ENCODE peak calls at places on chromosome 6, in nine cellular contexts. W is cardiac muscle cell, G is fibroblast of villous mesenchyme, H is fibroblast of pulmonary artery, M is Ammon's horn, A is NCI-H1930, K is brain microvascular endothelial cell, C is caudate nucleus, S is progenitor cell of endocrine pancreas. V is an unnamed sample.

GRCh38 chr6:8006208-8006607 is 58.0 kb downstream of the BLOC1S5 start:
- DNase-seq in W (peak; percentile 7), G (peak; percentile 62), H (peak; percentile 75), M (peak; percentile 37), A (no peak), K (peak; percentile 33), C (no peak), S (no peak), V (no peak)

GRCh38 chr6:149384464-149384863 is 15.6 kb upstream of the SUMO4 start:
- DNase-seq in W (no peak), G (no peak), H (no peak), M (no peak), A (no peak), K (no peak), C (no peak), S (no peak), V (no peak)

GRCh38 chr6:31630177-31630934 is 9.8 kb downstream of the PRRC2A start:
- DNase-seq in W (no peak), G (no peak), H (no peak), M (no peak), A (no peak), K (no peak), C (no peak), S (no peak), V (no peak)

GRCh38 chr6:117399924-117400323 is 25.8 kb downstream of the ROS1 start:
- DNase-seq in W (no peak), G (peak; percentile 4), H (peak; percentile 20), M (no peak), A (no peak), K (no peak), C (no peak), S (no peak), V (no peak)

GRCh38 chr6:34374112-34374907 is 18.2 kb downstream of the NUDT3 start:
- DNase-seq in W (no peak), G (no peak), H (no peak), M (no peak), A (no peak), K (no peak), C (no peak), S (no peak), V (no peak)

GRCh38 chr6:31462964-31463940 is 34.7 kb upstream of the MICB start:
- DNase-seq in W (peak; percentile 89), G (peak; percentile 78), H (peak; percentile 82), M (peak; percentile 88), A (peak; percentile 79), K (peak; percentile 80), C (peak; percentile 74), S (peak; percentile 82), V (peak; percentile 30)

GRCh38 chr6:91672201-91672600 is 1085.3 kb upstream of the MAP3K7 start:
- DNase-seq in W (no peak), G (no peak), H (no peak), M (no peak), A (no peak), K (no peak), C (no peak), S (no peak), V (no peak)

GRCh38 chr6:16471898-16472297 is 233.5 kb downstream of the GMPR start:
- DNase-seq in W (no peak), G (no peak), H (no peak), M (no peak), A (no peak), K (no peak), C (no peak), S (no peak), V (no peak)

GRCh38 chr6:168032383-168032760 is 34.9 kb downstream of the KIF25 start:
- DNase-seq in W (no peak), G (peak; percentile 82), H (peak; percentile 69), M (no peak), A (no peak), K (peak; percentile 89), C (no peak), S (no peak), V (peak; percentile 70)

GRCh38 chr6:135066806-135067205 is 12.2 kb upstream of the HBS1L start:
- DNase-seq in W (no peak), G (no peak), H (no peak), M (no peak), A (no peak), K (peak; percentile 3), C (no peak), S (no peak), V (no peak)

GRCh38 chr6:36979343-36979742 is 6.7 kb downstream of the MTCH1 start:
- DNase-seq in W (peak; percentile 41), G (peak; percentile 62), H (peak; percentile 71), M (peak; percentile 92), A (no peak), K (peak; percentile 29), C (peak; percentile 83), S (no peak), V (no peak)

GRCh38 chr6:127471379-127472255 is 12.4 kb upstream of the KIAA0408 start:
- DNase-seq in W (no peak), G (no peak), H (peak; percentile 14), M (no peak), A (no peak), K (no peak), C (no peak), S (no peak), V (no peak)

GRCh38 chr6:97240222-97240621 is 42.8 kb downstream of the MMS22L start:
- DNase-seq in W (no peak), G (peak; percentile 4), H (peak; percentile 53), M (no peak), A (no peak), K (peak; percentile 55), C (no peak), S (no peak), V (peak; percentile 46)

GRCh38 chr6:884570-884969 is 191.6 kb upstream of the EXOC2 start:
- DNase-seq in W (no peak), G (no peak), H (no peak), M (no peak), A (no peak), K (no peak), C (no peak), S (no peak), V (no peak)

GRCh38 chr6:40244684-40245083 is 310.4 kb upstream of the MOCS1 start:
- DNase-seq in W (no peak), G (no peak), H (no peak), M (no peak), A (no peak), K (no peak), C (no peak), S (no peak), V (no peak)

GRCh38 chr6:43286995-43287716 is 10.9 kb upstream of the SLC22A7 start:
- DNase-seq in W (peak; percentile 56), G (no peak), H (no peak), M (no peak), A (no peak), K (no peak), C (no peak), S (no peak), V (no peak)

GRCh38 chr6:20028143-20028542 is 184.1 kb downstream of the MBOAT1 start:
- DNase-seq in W (no peak), G (no peak), H (no peak), M (no peak), A (no peak), K (no peak), C (no peak), S (no peak), V (no peak)

GRCh38 chr6:112562348-112563220 is 215.5 kb downstream of the RFPL4B start:
- DNase-seq in W (no peak), G (peak; percentile 61), H (peak; percentile 26), M (peak; percentile 77), A (no peak), K (peak; percentile 47), C (peak; percentile 36), S (no peak), V (no peak)

GRCh38 chr6:56517155-56517745 is 125.4 kb downstream of the DST start:
- DNase-seq in W (no peak), G (peak; percentile 96), H (peak; percentile 65), M (no peak), A (peak; percentile 77), K (no peak), C (no peak), S (no peak), V (no peak)

GRCh38 chr6:126285871-126286270 is 54.0 kb upstream of the CENPW start:
- DNase-seq in W (no peak), G (no peak), H (no peak), M (no peak), A (no peak), K (no peak), C (no peak), S (no peak), V (no peak)

GRCh38 chr6:38058022-38058421 is 238.5 kb downstream of the ZFAND3 start:
- DNase-seq in W (no peak), G (peak; percentile 21), H (peak; percentile 11), M (peak; percentile 5), A (no peak), K (peak; percentile 53), C (no peak), S (no peak), V (peak; percentile 35)

GRCh38 chr6:6749791-6750434 is 161.4 kb downstream of the LY86 start:
- DNase-seq in W (peak; percentile 20), G (peak; percentile 93), H (peak; percentile 90), M (peak; percentile 79), A (no peak), K (peak; percentile 86), C (peak; percentile 25), S (no peak), V (peak; percentile 69)

GRCh38 chr6:108801331-108801730 is 46.9 kb upstream of the ARMC2 start:
- DNase-seq in W (no peak), G (no peak), H (no peak), M (peak; percentile 60), A (no peak), K (no peak), C (no peak), S (no peak), V (no peak)

GRCh38 chr6:132693478-132693877 is 20.4 kb downstream of the VNN1 start:
- DNase-seq in W (no peak), G (peak; percentile 40), H (peak; percentile 93), M (no peak), A (no peak), K (no peak), C (no peak), S (no peak), V (no peak)

GRCh38 chr6:30847971-30848441 is 36.3 kb upstream of the DDR1 start:
- DNase-seq in W (no peak), G (no peak), H (no peak), M (no peak), A (no peak), K (no peak), C (no peak), S (no peak), V (no peak)

GRCh38 chr6:166588691-166589333 is 2.3 kb upstream of the RAMACL start:
- DNase-seq in W (no peak), G (peak; percentile 58), H (peak; percentile 72), M (no peak), A (no peak), K (peak; percentile 74), C (no peak), S (no peak), V (no peak)

GRCh38 chr6:79734374-79734773 is 103.2 kb downstream of the SH3BGRL2 start:
- DNase-seq in W (no peak), G (no peak), H (no peak), M (no peak), A (no peak), K (no peak), C (no peak), S (no peak), V (no peak)

GRCh38 chr6:25006565-25007001 is 70.8 kb upstream of the RIPOR2 start:
- DNase-seq in W (no peak), G (peak; percentile 43), H (peak; percentile 89), M (peak; percentile 69), A (no peak), K (peak; percentile 9), C (peak; percentile 30), S (no peak), V (no peak)

GRCh38 chr6:45075246-45075645 is 252.9 kb upstream of the RUNX2 start:
- DNase-seq in W (no peak), G (peak; percentile 92), H (peak; percentile 98), M (no peak), A (no peak), K (peak; percentile 75), C (no peak), S (no peak), V (peak; percentile 93)

GRCh38 chr6:152642578-152643375 is 5.6 kb upstream of the SYNE1 start:
- DNase-seq in W (peak; percentile 77), G (peak; percentile 35), H (peak; percentile 73), M (peak; percentile 80), A (peak; percentile 12), K (peak; percentile 53), C (peak; percentile 56), S (peak; percentile 31), V (no peak)

GRCh38 chr6:136085370-136086115 is 164.6 kb downstream of the MTFR2 start:
- DNase-seq in W (no peak), G (no peak), H (no peak), M (no peak), A (no peak), K (no peak), C (no peak), S (no peak), V (no peak)

V was measured in non-pigmented ciliary epithelial cell.